ENCODE peak calls at places on chromosomes 11 and 22, in four cellular contexts. M, V, G and T are unnamed samples.
A peak's percentile ranks its signal among the peaks of the same experiment; 100 is the strongest.

GRCh38 chr22:42773161-42773560 is 52.5 kb upstream of the A4GALT start:
- DNase-seq in M (no peak), V (no peak), G (no peak), T (no peak)

GRCh38 chr11:75082601-75083216 is 14.0 kb downstream of the OR2AT4 start:
- DNase-seq in M (no peak), V (no peak), G (no peak), T (no peak)

GRCh38 chr22:49598338-49598737 is 229.3 kb downstream of the BRD1 start:
- DNase-seq in M (no peak), V (no peak), G (no peak), T (no peak)

GRCh38 chr11:66676931-66677598 is 622 bp downstream of the RBM4B start:
- DNase-seq in M (no peak), V (no peak), G (no peak), T (peak; percentile 13)

GRCh38 chr22:41245917-41246499 is 5.3 kb upstream of the CHADL start:
- DNase-seq in M (no peak), V (no peak), G (peak; percentile 83), T (no peak)

GRCh38 chr11:47071871-47072270 is 104.8 kb downstream of the ARFGAP2 start:
- DNase-seq in M (no peak), V (no peak), G (no peak), T (no peak)

GRCh38 chr11:99934008-99934407 is 753.1 kb upstream of the ARHGAP42 start:
- DNase-seq in M (no peak), V (no peak), G (no peak), T (no peak)

GRCh38 chr11:113613619-113614018 is 92.5 kb downstream of the TMPRSS5 start:
- DNase-seq in M (no peak), V (no peak), G (no peak), T (no peak)

GRCh38 chr11:128732471-128733277 is 38.8 kb downstream of the FLI1 start:
- DNase-seq in M (peak; percentile 86), V (no peak), G (no peak), T (no peak)

GRCh38 chr22:35914665-35915476 is 113.8 kb downstream of the RBFOX2 start:
- DNase-seq in M (no peak), V (peak; percentile 50), G (peak; percentile 51), T (peak; percentile 91)

GRCh38 chr11:36108812-36109498 is 165.1 kb downstream of the LDLRAD3 start:
- DNase-seq in M (no peak), V (no peak), G (no peak), T (no peak)

GRCh38 chr22:48372395-48372794 is 1455.3 kb downstream of the BRD1 start:
- DNase-seq in M (no peak), V (no peak), G (peak; percentile 43), T (no peak)

GRCh38 chr11:15754221-15754620 is 602.1 kb downstream of the SOX6 start:
- DNase-seq in M (no peak), V (no peak), G (no peak), T (no peak)
- TF ChIP-seq CHD1 in M (no peak), V (no peak), G (no peak), T (no peak)

GRCh38 chr11:558503-558902 is 2.0 kb downstream of the LMNTD2 start:
- DNase-seq in M (no peak), V (no peak), G (no peak), T (no peak)
- TF ChIP-seq CHD1 in M (no peak), V (no peak), G (no peak), T (no peak)

DNA sequence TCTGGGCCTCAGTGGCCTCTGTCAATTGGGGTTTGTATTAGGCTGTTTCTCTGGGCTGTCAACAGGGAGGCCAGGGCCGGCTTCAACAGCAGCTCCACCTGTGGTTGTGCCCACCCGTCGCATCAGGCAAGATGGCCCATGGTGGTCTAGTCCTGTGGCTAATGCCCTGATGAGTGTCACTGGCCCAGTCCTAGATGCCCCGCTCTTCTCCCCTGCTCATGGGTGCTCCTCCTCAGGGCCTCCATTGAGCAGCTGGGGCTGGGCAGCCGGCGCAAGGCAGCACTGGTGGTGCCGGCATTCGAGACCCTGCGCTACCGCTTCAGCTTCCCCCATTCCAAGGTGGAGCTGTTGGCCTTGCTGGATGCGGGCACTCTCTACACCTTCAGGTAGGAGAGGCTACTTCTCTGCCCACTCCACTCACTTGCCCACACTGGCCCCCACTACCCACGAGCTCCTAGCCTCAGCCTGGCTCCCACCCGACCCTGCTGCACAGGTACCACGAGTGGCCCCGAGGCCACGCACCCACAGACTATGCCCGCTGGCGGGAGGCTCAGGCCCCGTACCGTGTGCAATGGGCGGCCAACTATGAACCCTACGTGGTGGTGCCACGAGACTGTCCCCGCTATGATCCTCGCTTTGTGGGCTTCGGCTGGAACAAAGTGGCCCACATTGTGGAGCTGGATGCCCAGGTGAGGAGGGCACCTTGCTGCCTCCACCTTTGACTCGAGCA is 5.4 kb downstream of the LARGE2 start:
- DNase-seq in M (no peak), V (no peak), G (no peak), T (no peak)
- TF ChIP-seq CHD1 in M (no peak), V (no peak), G (no peak), T (no peak)

DNA sequence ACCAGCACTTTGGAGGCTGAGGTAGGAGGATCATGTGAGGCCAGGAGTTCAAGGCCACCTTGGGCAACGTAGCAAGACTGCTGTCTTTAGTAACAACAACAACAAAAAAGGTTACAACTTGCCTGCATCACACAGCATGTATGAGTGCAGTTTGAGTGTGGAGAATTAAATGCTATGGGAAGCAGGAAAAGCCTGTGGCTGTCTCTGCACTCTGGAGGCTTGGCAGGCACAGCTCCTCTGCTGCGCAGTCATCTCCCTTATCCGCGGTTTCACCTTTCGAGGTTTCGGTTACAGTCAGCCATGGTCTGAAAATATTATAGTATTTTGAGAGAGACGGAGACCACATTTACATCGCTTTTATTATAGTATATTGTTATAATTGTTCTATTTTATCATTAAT is 2.9 kb downstream of the MICAL2 start:
- DNase-seq in M (no peak), V (no peak), G (no peak), T (peak; percentile 57)
- TF ChIP-seq CHD1 in M (no peak), V (no peak), G (no peak), T (no peak)

DNA sequence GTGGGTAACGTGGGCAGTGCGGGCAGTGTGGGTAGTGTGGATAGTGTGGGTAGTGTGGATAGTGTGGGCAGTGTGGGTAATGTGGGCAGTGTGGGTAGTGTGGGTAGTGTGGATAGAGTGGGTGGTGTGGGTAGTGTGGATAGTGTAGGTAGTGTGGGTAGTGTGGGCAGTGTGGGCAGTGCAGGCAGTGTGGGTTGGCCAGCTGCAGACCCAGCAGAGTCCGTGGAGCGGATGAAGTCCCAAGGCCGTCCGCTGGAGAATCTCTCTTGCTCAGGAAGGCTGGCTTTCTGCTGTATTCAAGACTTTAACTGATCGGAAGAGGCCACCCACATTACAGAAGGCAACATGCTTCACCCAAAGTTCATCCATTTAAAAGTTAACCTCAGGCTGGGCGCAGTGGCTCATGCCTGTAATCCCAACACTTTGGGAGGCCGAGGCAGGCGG is 26.0 kb upstream of the KRTAP5-6 start:
- DNase-seq in M (no peak), V (no peak), G (no peak), T (no peak)
- TF ChIP-seq CHD1 in M (no peak), V (no peak), G (no peak), T (no peak)

DNA sequence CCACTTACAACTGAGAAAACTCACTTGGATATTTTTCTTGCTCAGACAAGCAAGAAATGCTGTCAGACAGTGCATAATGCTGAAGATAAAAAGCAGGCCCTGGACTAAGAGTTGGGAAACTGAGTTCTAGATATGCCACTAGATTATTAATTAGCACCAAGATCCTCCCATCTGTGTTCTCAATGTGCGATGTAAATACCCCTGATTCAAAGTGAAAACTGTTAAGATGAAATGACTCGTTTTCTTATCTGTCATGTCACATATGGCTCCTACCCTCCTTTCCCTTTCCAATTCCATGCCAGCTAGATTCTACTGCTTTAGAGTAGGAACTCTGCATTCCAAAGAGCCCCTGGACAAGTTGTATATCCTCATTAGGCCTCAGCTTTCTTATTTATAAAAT is 88.9 kb upstream of the CLNS1A start:
- DNase-seq in M (peak; percentile 38), V (no peak), G (no peak), T (no peak)
- TF ChIP-seq CHD1 in M (no peak), V (no peak), G (no peak), T (no peak)

DNA sequence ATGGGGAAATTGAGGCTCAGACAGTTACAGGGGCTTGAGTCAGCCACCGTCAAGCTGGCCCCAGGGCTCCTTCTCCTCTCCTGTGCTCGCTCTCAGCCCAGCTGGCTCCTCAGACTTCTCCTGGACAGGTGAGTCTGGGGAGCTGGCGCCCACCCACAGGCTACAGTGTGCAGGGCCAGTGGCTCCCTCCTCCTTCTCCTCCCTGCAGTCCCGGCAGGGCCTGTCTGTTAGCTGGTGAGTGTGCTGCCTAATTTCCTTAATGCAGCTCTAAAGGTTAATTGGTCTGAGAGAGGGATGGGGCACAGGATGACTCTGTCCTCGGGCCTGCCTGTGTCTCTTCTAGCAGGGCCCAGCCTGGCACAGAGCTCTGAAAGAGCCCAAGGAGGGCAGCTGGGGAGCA is 31.7 kb downstream of the LMO1 start:
- DNase-seq in M (no peak), V (no peak), G (no peak), T (no peak)
- TF ChIP-seq CHD1 in M (no peak), V (no peak), G (no peak), T (no peak)

GRCh38 chr11:69339041-69339733 is 45.2 kb downstream of the MYEOV start:
- DNase-seq in M (no peak), V (no peak), G (no peak), T (no peak)

GRCh38 chr11:69335461-69336386 is 41.8 kb downstream of the MYEOV start:
- DNase-seq in M (no peak), V (peak; percentile 28), G (no peak), T (no peak)

GRCh38 chr11:69335010-69335409 is 41.1 kb downstream of the MYEOV start:
- DNase-seq in M (no peak), V (no peak), G (no peak), T (no peak)

GRCh38 chr11:69339916-69340565 is 46.1 kb downstream of the MYEOV start:
- DNase-seq in M (no peak), V (no peak), G (no peak), T (no peak)

DNA sequence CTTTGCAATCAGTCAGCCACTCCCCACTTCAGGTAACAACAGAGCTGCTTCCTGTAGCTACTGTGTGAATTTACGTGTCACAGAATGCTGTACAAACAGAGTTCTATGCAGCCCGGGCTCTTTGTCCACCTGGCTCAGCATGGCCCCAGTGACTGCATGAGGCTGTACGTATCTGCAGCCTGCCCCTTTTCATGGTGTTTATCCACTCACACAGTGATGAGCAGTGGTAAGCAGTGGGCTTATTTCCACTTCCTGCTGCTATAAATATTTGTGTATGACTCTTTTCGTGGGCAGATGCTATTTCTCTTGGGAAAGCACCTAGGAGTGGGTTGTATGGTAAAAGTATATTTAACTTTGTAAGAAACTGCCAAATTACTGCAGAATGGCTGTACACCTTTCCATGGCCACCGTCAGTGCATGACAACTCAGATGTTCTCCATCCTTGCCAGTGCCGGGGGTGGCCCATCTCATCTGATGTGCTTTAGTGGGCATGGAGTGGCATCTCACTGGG is 43.3 kb downstream of the MYEOV start:
- DNase-seq in M (peak; percentile 66), V (no peak), G (no peak), T (peak; percentile 93)
- TF ChIP-seq CHD1 in M (no peak), V (no peak), G (no peak), T (no peak)